ENCODE peak calls at places on chromosomes 3 and 15, in five cellular contexts. C, M, E, R and K are unnamed samples.

GRCh38 chr3:37072892-37073291 is 79.6 kb downstream of the MLH1 start:
- DNase-seq in R (no peak), E (no peak), M (no peak), C (no peak), K (peak; percentile 32)

GRCh38 chr15:71747128-71748083 is 62.9 kb upstream of the NR2E3 start:
- DNase-seq in M (no peak), E (no peak), R (no peak), C (no peak), K (no peak)

GRCh38 chr15:66588971-66589370 is 23.2 kb upstream of the LCTL start:
- DNase-seq in R (no peak), E (no peak), M (peak; percentile 61), C (peak; percentile 51), K (no peak)

GRCh38 chr15:64877435-64877834 is 34.3 kb upstream of the ANKDD1A start:
- DNase-seq in C (no peak), M (no peak), E (peak; percentile 83), R (peak; percentile 78), K (no peak)

GRCh38 chr3:104564045-104564643 is 802.6 kb upstream of the ALCAM start:
- DNase-seq in M (peak; percentile 84), E (no peak), C (peak; percentile 73), R (peak; percentile 69), K (peak; percentile 83)

GRCh38 chr3:117995795-117996194 is 1038.9 kb downstream of the IGSF11 start:
- DNase-seq in E (no peak), M (no peak), C (no peak), R (no peak), K (no peak)

GRCh38 chr3:64861684-64862083 is 173.9 kb upstream of the ADAMTS9 start:
- DNase-seq in R (no peak), M (no peak), C (no peak), E (no peak), K (no peak)

GRCh38 chr15:62940755-62941361 is 101.7 kb upstream of the TPM1 start:
- DNase-seq in R (peak; percentile 87), E (no peak), M (no peak), C (no peak), K (no peak)

GRCh38 chr3:82281205-82281604 is 519.8 kb upstream of the GBE1 start:
- DNase-seq in M (peak; percentile 41), E (no peak), C (no peak), R (no peak), K (no peak)

DNA sequence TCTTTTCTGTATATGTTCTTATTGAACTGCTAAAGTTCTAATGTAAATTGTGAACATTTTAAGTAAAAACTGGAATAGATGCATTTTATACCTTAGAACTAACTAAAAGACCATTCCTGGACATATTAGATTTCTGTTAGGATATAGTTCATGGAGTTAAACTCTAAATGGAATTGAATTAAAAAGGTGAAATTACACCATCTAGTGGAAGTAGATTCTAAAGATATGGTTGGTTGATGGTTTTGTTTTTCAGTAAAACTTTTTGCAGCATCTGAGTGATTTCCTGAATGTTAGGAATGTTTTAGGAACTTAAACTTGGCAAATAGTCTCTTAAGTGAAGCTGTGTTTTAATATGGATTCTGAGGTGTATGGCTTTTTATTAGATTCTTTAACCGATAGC is 96.8 kb downstream of the SLMAP start:
- DNase-seq in C (no peak), M (peak; percentile 52), R (no peak), E (no peak), K (no peak)
- TF ChIP-seq CTCF in C (no peak), M (no peak), R (peak; percentile 24), E (peak; percentile 23), K (no peak)

GRCh38 chr15:22224241-22224671 is 143.9 kb downstream of the OR4M2 start:
- DNase-seq in R (no peak), E (peak; percentile 43), M (no peak), C (no peak), K (no peak)
- TF ChIP-seq CTCF in R (no peak), E (no peak), M (no peak), C (no peak), K (no peak)

GRCh38 chr3:134476306-134476705 is 9.5 kb downstream of the ANAPC13 start:
- DNase-seq in M (no peak), R (no peak), E (no peak), C (no peak), K (no peak)

GRCh38 chr3:134476977-134477376 is 8.8 kb downstream of the ANAPC13 start:
- DNase-seq in M (no peak), C (no peak), E (no peak), R (no peak), K (no peak)

GRCh38 chr3:134471521-134472193 is 14.1 kb downstream of the ANAPC13 start:
- DNase-seq in M (no peak), E (no peak), C (no peak), R (no peak), K (no peak)

GRCh38 chr3:134474956-134475355 is 10.8 kb downstream of the ANAPC13 start:
- DNase-seq in E (no peak), M (no peak), C (no peak), R (no peak), K (no peak)

DNA sequence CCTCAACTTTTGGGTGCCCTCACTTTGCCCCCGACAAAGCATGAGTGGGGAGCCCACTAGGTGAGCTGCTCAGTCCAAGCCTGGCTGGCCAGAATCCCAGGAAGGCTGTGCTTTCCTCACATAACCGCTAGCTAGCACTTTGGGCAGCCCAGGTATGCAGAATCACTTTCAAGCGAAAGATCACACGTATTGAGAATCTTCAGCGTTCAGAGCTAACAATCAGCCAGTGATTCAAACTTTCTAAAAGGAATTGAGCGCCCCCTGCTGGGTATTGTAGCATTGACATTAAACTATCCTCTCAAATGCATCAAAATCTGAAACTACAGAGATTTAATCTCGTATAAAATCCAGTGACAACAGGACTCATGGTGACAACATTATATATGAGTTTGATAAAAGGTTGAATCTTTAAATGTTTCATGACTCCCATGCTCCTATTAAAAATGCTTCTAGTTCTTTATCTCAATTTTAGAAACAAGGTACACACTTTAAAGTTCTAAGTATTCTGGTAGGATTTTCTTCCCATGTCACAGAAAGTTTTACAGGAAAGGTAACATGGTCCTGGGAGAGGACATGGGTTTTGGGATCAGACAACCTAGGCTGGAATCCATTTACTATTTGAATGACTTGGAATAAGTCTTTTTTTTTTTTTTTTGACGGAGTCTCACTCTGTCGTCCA is 11.8 kb downstream of the ANAPC13 start:
- DNase-seq in C (peak; percentile 78), M (peak; percentile 98), R (peak; percentile 82), E (no peak), K (peak; percentile 91)
- TF ChIP-seq CTCF in C (peak; percentile 57), M (peak; percentile 77), R (peak; percentile 76), E (peak; percentile 83), K (peak; percentile 89)

GRCh38 chr3:186719945-186720739 is 3.0 kb downstream of the KNG1 start:
- DNase-seq in M (no peak), E (no peak), R (no peak), C (no peak), K (no peak)

GRCh38 chr3:186724911-186725310 is 7.8 kb downstream of the KNG1 start:
- DNase-seq in E (no peak), M (peak; percentile 43), R (no peak), C (no peak), K (no peak)

GRCh38 chr3:186717039-186717457 is at the start of gene KNG1:
- DNase-seq in R (no peak), M (no peak), C (no peak), E (no peak), K (no peak)

DNA sequence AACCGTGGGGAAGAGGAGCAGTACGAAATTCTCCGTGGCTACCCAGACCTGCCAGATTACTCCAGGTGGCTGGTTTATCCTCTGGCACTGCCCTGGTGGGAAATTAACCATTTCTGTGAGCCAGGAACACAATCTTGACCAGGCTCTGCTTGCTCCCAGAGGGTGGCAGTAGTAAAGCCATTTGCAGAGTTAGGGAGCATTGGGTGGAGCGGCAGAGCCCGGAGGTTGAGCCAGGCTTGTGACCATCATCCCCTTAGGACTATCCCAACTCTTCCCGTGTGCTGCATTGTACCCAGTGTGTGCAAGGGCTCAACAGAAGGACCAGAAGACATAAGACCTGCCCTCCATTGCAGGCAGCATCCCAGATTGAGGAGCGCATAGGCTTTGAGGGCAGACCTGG is 5.3 kb downstream of the KNG1 start:
- DNase-seq in R (no peak), C (peak; percentile 32), M (peak; percentile 63), E (no peak), K (no peak)
- TF ChIP-seq CTCF in R (no peak), C (no peak), M (peak; percentile 68), E (no peak), K (no peak)